ENCODE peak calls at places on chromosomes 13 and 19, in seven cellular contexts. N, F, V, I, Y, C and D are unnamed samples.

GRCh38 chr13:42073683-42074082 is 25.2 kb downstream of the DGKH start:
- DNase-seq in N (no peak), F (no peak), V (no peak), I (no peak), Y (no peak), C (no peak), D (no peak)

GRCh38 chr19:38389957-38390924 is 1.7 kb downstream of the SPRED3 start:
- DNase-seq in N (no peak), F (no peak), V (no peak), I (no peak), Y (no peak), C (no peak), D (no peak)

GRCh38 chr13:24097064-24097463 is 63.5 kb upstream of the SPATA13 start:
- DNase-seq in N (no peak), F (no peak), V (no peak), I (no peak), Y (no peak), C (peak), D (peak)

GRCh38 chr19:16920816-16921529 is 32.2 kb downstream of the F2RL3 start:
- DNase-seq in N (peak), F (no peak), V (no peak), I (peak), Y (peak), C (peak), D (peak)

GRCh38 chr19:29770653-29771052 is 41.1 kb upstream of the CCNE1 start:
- DNase-seq in N (no peak), F (no peak), V (no peak), I (no peak), Y (no peak), C (no peak), D (no peak)

GRCh38 chr13:101846701-101847100 is 394.2 kb downstream of the ITGBL1 start:
- DNase-seq in N (no peak), F (no peak), V (no peak), I (no peak), Y (no peak), C (no peak), D (no peak)

GRCh38 chr13:112446347-112446861 is 70.2 kb downstream of the SPACA7 start:
- DNase-seq in N (no peak), F (no peak), V (no peak), I (no peak), Y (no peak), C (no peak), D (no peak)

GRCh38 chr13:49435992-49436391 is 7.9 kb downstream of the CAB39L start:
- DNase-seq in N (no peak), F (no peak), V (no peak), I (no peak), Y (no peak), C (no peak), D (no peak)

GRCh38 chr13:35979378-35979911 is 151.7 kb downstream of the DCLK1 start:
- DNase-seq in N (peak), F (peak), V (peak), I (peak), Y (no peak), C (peak), D (peak)

GRCh38 chr13:83498486-83499190 is 383.6 kb downstream of the SLITRK1 start:
- DNase-seq in N (no peak), F (no peak), V (no peak), I (no peak), Y (no peak), C (peak), D (peak)

GRCh38 chr13:52665325-52665724 is 12.7 kb downstream of the SUGT1 start:
- DNase-seq in N (no peak), F (no peak), V (no peak), I (peak), Y (no peak), C (peak), D (no peak)

GRCh38 chr13:86476656-86477055 is 677.4 kb upstream of the SLITRK6 start:
- DNase-seq in N (no peak), F (no peak), V (no peak), I (no peak), Y (no peak), C (no peak), D (no peak)

GRCh38 chr19:35293733-35294309 is 1.9 kb downstream of the MAG start:
- DNase-seq in N (no peak), F (no peak), V (no peak), I (no peak), Y (no peak), C (no peak), D (no peak)

GRCh38 chr13:29474991-29475390 is 120.5 kb downstream of the SLC7A1 start:
- DNase-seq in N (no peak), F (no peak), V (no peak), I (peak), Y (no peak), C (peak), D (peak)

GRCh38 chr13:112645327-112645914 is 44.4 kb upstream of the ATP11A start:
- DNase-seq in N (no peak), F (no peak), V (no peak), I (no peak), Y (no peak), C (no peak), D (no peak)

GRCh38 chr13:20128459-20128927 is 32.4 kb downstream of the GJA3 start:
- DNase-seq in N (no peak), F (no peak), V (no peak), I (no peak), Y (no peak), C (no peak), D (no peak)

GRCh38 chr13:29654807-29655547 is 59.5 kb upstream of the SLC7A1 start:
- DNase-seq in N (no peak), F (no peak), V (no peak), I (no peak), Y (no peak), C (peak), D (no peak)

GRCh38 chr19:15418112-15418587 is 638 bp downstream of the AKAP8L start:
- DNase-seq in N (no peak), F (no peak), V (no peak), I (no peak), Y (no peak), C (peak), D (no peak)

GRCh38 chr13:44365008-44365407 is 8.6 kb upstream of the SERP2 start:
- DNase-seq in N (no peak), F (no peak), V (no peak), I (no peak), Y (no peak), C (peak), D (no peak)

GRCh38 chr19:53908106-53908932 is 759 bp upstream of the CACNG7 start:
- DNase-seq in N (peak), F (peak), V (no peak), I (peak), Y (no peak), C (peak), D (no peak)

GRCh38 chr13:32267836-32268439 is 47.2 kb downstream of the ZAR1L start:
- DNase-seq in N (no peak), F (no peak), V (no peak), I (peak), Y (no peak), C (no peak), D (no peak)

GRCh38 chr13:51679616-51680015 is 95.4 kb downstream of the WDFY2 start:
- DNase-seq in N (no peak), F (no peak), V (no peak), I (no peak), Y (no peak), C (no peak), D (no peak)

GRCh38 chr19:39401549-39402416 is 4.9 kb upstream of the ZFP36 start:
- DNase-seq in N (peak), F (peak), V (peak), I (peak), Y (no peak), C (peak), D (peak)

GRCh38 chr13:110445722-110446569 is 115.6 kb downstream of the RAB20 start:
- DNase-seq in N (no peak), F (no peak), V (no peak), I (no peak), Y (no peak), C (peak), D (no peak)

GRCh38 chr19:38277549-38277948 is 13.2 kb downstream of the SPINT2 start:
- DNase-seq in N (no peak), F (no peak), V (no peak), I (peak), Y (no peak), C (no peak), D (no peak)

GRCh38 chr13:76637651-76638111 is 248.5 kb downstream of the KCTD12 start:
- DNase-seq in N (no peak), F (no peak), V (no peak), I (no peak), Y (no peak), C (peak), D (no peak)

GRCh38 chr13:23868521-23868920 is 20.7 kb downstream of the MIPEP start:
- DNase-seq in N (no peak), F (no peak), V (no peak), I (no peak), Y (no peak), C (peak), D (peak)

GRCh38 chr13:49810825-49811526 is 18.5 kb upstream of the KPNA3 start:
- DNase-seq in N (peak), F (peak), V (no peak), I (peak), Y (no peak), C (no peak), D (peak)

GRCh38 chr19:18396471-18397241 is 766 bp downstream of the LRRC25 start:
- DNase-seq in N (no peak), F (peak), V (no peak), I (no peak), Y (no peak), C (no peak), D (no peak)
- H3K4me3 ChIP-seq in N (peak), F (no peak), V (no peak), I (no peak), Y (no peak), C (no peak), D (no peak)

GRCh38 chr19:47446534-47447469 is 24.9 kb downstream of the SLC8A2 start:
- DNase-seq in N (no peak), F (peak), V (no peak), I (no peak), Y (peak), C (no peak), D (no peak)
- H3K4me3 ChIP-seq in N (peak), F (no peak), V (no peak), I (no peak), Y (peak), C (no peak), D (peak)

GRCh38 chr19:55667511-55667910 is 7.5 kb upstream of the EPN1 start:
- DNase-seq in N (no peak), F (no peak), V (no peak), I (no peak), Y (no peak), C (no peak), D (no peak)

GRCh38 chr19:55666343-55667005 is 8.6 kb upstream of the EPN1 start:
- DNase-seq in N (no peak), F (no peak), V (no peak), I (no peak), Y (no peak), C (no peak), D (no peak)

GRCh38 chr19:55667958-55668357 is 7.1 kb upstream of the EPN1 start:
- DNase-seq in N (no peak), F (no peak), V (no peak), I (peak), Y (no peak), C (no peak), D (no peak)

GRCh38 chr19:55668603-55669348 is 6.2 kb upstream of the EPN1 start:
- DNase-seq in N (no peak), F (no peak), V (peak), I (no peak), Y (no peak), C (no peak), D (no peak)

GRCh38 chr19:55667006-55667381 is 8.0 kb upstream of the EPN1 start:
- DNase-seq in N (no peak), F (no peak), V (no peak), I (no peak), Y (no peak), C (no peak), D (no peak)
- H3K4me3 ChIP-seq in N (no peak), F (no peak), V (no peak), I (no peak), Y (no peak), C (no peak), D (no peak)

DNA sequence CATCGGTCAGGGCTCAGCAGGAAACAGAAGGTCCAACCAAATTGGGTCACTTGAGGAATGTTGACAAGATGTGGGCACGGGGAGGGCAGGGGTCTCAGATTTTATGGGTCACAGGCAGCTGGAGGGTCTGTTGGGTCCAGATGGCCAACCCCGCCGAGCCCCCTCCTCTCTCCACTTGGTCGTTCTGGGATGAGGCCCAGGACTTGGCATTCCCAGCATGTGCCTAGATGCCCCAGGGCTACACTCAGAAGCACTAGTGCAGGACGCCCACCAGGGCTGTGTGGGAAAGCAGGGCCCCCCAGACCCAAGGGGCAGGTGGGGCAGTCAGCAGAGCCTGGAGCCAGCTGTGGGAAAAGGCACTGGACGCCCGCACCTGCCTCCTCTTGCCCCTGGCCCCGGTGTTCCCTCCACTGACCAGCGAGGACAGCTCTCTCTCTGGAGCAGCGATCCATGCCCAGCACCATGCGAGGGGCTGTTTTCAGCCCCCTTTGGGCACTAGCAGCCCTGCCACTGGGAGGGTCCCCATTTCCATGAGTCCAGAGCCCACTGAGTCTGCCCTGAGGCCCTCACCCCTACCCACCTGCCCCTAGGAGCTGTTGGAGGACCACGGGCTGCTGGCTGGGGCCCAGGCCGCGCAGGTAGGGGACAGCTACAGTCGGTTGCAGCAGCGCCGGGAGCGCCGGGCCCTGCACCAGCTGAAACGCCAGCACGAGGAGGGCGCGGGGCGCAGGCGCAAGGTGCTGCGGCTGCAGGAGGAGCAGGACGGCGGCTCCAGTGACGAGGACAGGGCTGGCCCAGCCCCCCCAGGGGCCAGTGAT is 26.0 kb downstream of the DHX34 start:
- DNase-seq in N (no peak), F (no peak), V (no peak), I (no peak), Y (no peak), C (no peak), D (no peak)
- H3K4me3 ChIP-seq in N (no peak), F (no peak), V (no peak), I (no peak), Y (no peak), C (no peak), D (no peak)

GRCh38 chr13:33727356-33728083 is 90.4 kb upstream of the RFC3 start:
- DNase-seq in N (no peak), F (no peak), V (no peak), I (no peak), Y (no peak), C (no peak), D (no peak)

GRCh38 chr13:33723772-33724435 is 94.0 kb upstream of the RFC3 start:
- DNase-seq in N (peak), F (peak), V (peak), I (peak), Y (no peak), C (peak), D (peak)

GRCh38 chr13:33730147-33730546 is 87.8 kb upstream of the RFC3 start:
- DNase-seq in N (no peak), F (no peak), V (no peak), I (no peak), Y (no peak), C (no peak), D (no peak)

GRCh38 chr13:33725340-33725739 is 92.6 kb upstream of the RFC3 start:
- DNase-seq in N (no peak), F (no peak), V (no peak), I (no peak), Y (no peak), C (no peak), D (no peak)

DNA sequence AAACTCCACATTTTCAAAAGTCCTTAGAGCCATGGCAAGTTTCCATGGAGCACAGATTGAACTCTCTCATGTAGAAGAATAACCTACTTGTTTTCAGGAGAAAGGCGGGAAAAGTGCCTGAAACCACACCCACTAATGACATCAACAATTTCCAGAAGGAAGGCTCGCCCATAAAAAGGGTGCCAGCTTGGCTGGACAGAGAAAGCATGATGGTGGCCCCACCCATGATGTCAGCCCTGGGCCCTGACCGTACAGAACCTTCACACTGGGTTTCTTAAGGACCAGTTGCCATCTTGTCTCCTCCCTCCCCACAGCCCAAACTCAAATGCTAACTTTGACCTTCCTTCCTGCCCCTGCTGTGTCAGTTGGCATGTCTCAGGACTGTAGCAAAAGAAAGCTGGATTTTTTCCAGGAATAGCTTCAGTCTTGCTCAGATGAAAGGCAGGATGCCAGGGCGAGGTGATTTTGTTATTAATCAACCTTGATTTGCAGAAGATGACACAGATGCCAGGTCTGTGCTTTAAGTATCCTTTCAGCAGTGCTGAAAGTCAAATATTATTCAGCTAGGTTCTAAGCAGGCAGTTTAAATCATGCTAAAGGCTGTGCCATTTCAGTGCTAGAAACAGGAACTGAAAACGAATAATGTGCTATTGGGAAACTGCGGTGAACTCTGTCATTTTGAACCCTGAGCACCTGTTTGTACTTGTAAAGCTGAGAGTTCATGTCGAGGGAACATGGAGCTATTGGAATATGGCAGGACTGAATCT is 89.5 kb upstream of the RFC3 start:
- DNase-seq in N (peak), F (no peak), V (no peak), I (no peak), Y (no peak), C (no peak), D (no peak)
- H3K4me3 ChIP-seq in N (no peak), F (no peak), V (no peak), I (no peak), Y (no peak), C (no peak), D (no peak)

DNA sequence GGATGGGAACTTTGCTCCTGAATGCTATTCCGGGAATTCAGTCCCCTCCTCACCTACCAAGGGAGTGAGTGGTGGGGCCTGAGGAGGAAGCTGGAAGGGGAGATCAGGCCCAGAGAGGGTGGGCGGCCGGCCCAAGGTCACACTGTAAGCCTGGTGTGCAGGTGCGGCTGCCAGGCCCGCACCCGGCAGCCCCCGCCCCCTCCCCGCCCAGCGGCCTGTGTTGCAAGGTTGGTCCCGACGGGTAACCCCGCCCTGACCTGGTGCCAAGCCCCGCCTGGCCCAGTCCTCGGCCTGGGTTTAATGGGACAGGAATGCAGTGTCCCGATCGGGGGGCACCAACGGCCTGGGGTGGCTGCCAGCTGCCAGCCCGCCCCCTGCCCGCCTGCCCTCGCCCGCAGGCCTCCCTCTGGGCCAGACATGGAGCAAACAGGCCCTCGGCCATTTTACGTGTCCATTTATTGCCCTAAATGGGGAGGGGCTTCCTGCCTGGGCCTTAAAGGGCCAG is 5.5 kb downstream of the ZBTB7A start:
- DNase-seq in N (peak), F (peak), V (peak), I (no peak), Y (peak), C (no peak), D (no peak)
- H3K4me3 ChIP-seq in N (peak), F (peak), V (peak), I (no peak), Y (peak), C (no peak), D (peak)